ENCODE peak calls at places on chromosome 19, in four cellular contexts. P is left ventricle myocardium inferior; N is CD8-positive, alpha-beta T cell; R is A673. D is an unnamed sample.

GRCh38 chr19:17329061-17329767 is 5.4 kb downstream of the ANO8 start:
- DNase-seq in R (no peak), N (no peak), P (no peak), D (no peak)

GRCh38 chr19:30884146-30884812 is 465.0 kb downstream of the TSHZ3 start:
- DNase-seq in P (no peak), R (no peak), N (no peak), D (no peak)

GRCh38 chr19:12945479-12946091 is at the start of gene RAD23A:
- DNase-seq in N (peak; percentile 99), R (peak; percentile 99), P (peak; percentile 98), D (peak; percentile 93)

GRCh38 chr19:4389064-4389375 is 11.3 kb downstream of the SH3GL1 start:
- DNase-seq in R (no peak), P (no peak), N (no peak), D (no peak)

GRCh38 chr19:907183-907853 is 5.7 kb downstream of the R3HDM4 start:
- DNase-seq in P (no peak), R (no peak), N (no peak), D (no peak)

GRCh38 chr19:4472174-4472974 is at the start of gene HDGFL2:
- DNase-seq in N (no peak), P (no peak), R (no peak), D (no peak)

GRCh38 chr19:41880329-41880708 is 2.7 kb upstream of the ARHGEF1 start:
- DNase-seq in P (no peak), N (no peak), R (peak; percentile 88), D (no peak)

GRCh38 chr19:52007436-52007804 is 591 bp downstream of the ZNF615 start:
- DNase-seq in N (no peak), R (peak; percentile 10), P (no peak), D (no peak)

GRCh38 chr19:48836089-48837017 is at the start of gene HSD17B14:
- DNase-seq in R (peak; percentile 59), P (no peak), N (no peak), D (no peak)

GRCh38 chr19:58434217-58434616 is 5.7 kb downstream of the ZNF132 start:
- DNase-seq in N (no peak), P (no peak), R (no peak), D (no peak)

GRCh38 chr19:2185734-2186070 is 22.0 kb downstream of the DOT1L start:
- DNase-seq in P (no peak), R (no peak), N (no peak), D (no peak)

GRCh38 chr19:15702590-15702930 is 25.3 kb upstream of the OR10H2 start:
- DNase-seq in P (peak; percentile 79), R (peak; percentile 85), N (no peak), D (peak; percentile 38)

GRCh38 chr19:36963262-36963661 is 47.1 kb downstream of the ZNF568 start:
- DNase-seq in R (peak; percentile 2), N (no peak), P (no peak), D (no peak)

GRCh38 chr19:29810504-29810871 is 1.3 kb upstream of the CCNE1 start:
- DNase-seq in P (no peak), N (no peak), R (no peak), D (no peak)

GRCh38 chr19:29188289-29188688 is 24.7 kb downstream of the UQCRFS1 start:
- DNase-seq in N (no peak), P (no peak), R (no peak), D (no peak)

GRCh38 chr19:5648464-5648863 is 25.6 kb downstream of the SAFB start:
- DNase-seq in N (no peak), P (no peak), R (no peak), D (no peak)

GRCh38 chr19:58274771-58275199 is 4.0 kb upstream of the ZNF8 start:
- DNase-seq in R (no peak), P (no peak), N (no peak), D (no peak)

GRCh38 chr19:3606690-3607289 is at the start of gene TBXA2R:
- DNase-seq in R (peak; percentile 72), N (peak; percentile 78), P (peak; percentile 81), D (no peak)

GRCh38 chr19:1754651-1755466 is 1.6 kb downstream of the ONECUT3 start:
- DNase-seq in R (no peak), P (no peak), N (no peak), D (no peak)

GRCh38 chr19:4556574-4557185 is 2.8 kb downstream of the SEMA6B start:
- DNase-seq in R (peak; percentile 54), N (no peak), P (no peak), D (no peak)

GRCh38 chr19:40737102-40737644 is 13.1 kb downstream of the ACTMAP start:
- DNase-seq in N (no peak), R (no peak), P (no peak), D (no peak)

GRCh38 chr19:1302534-1303239 is 17.0 kb downstream of the EFNA2 start:
- DNase-seq in R (no peak), P (no peak), N (no peak), D (no peak)

GRCh38 chr19:4316940-4317339 is 12.5 kb downstream of the FSD1 start:
- DNase-seq in P (no peak), R (no peak), N (no peak), D (no peak)

GRCh38 chr19:5545051-5545450 is 22.7 kb downstream of the TINCR start:
- DNase-seq in P (no peak), N (no peak), R (no peak), D (no peak)

GRCh38 chr19:54432144-54432738 is 16.8 kb upstream of the LENG8 start:
- DNase-seq in N (no peak), R (no peak), P (no peak), D (no peak)

GRCh38 chr19:44764975-44765948 is 12.4 kb upstream of the CBLC start:
- DNase-seq in R (no peak), N (no peak), P (no peak), D (no peak)

GRCh38 chr19:40594657-40595077 is 6.5 kb upstream of the LTBP4 start:
- DNase-seq in R (no peak), N (no peak), P (no peak), D (no peak)

GRCh38 chr19:29845576-29846176 is 33.9 kb downstream of the CCNE1 start:
- DNase-seq in P (no peak), N (peak; percentile 60), R (peak; percentile 18), D (no peak)

DNA sequence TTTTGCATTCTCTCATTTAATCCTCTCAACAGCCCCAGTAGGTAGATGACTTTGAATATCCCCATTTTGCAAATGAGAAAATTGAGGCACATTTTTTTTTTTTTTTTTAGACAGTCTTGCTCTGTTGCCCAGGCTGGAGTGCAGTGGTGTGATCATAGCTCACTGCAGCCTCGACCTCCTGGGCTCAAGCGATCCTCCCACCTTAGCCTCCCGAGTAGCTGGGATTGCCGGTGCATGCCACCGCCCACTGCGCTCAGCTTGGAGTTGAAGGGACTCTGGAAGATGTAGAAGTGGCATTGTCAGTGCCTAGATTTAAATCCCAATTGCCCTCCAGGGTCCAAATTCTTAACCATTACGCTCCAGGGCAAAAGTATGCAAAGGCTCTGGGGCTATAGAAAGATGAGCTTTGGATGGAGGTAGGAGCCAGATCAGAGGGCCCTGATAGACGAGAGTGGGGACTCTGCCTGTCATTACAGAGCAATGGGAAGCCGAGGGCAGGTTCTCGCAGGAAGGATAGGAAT is 813 bp upstream of the MCOLN1 start:
- DNase-seq in P (no peak), N (no peak), R (no peak), D (no peak)
- H3K4me3 ChIP-seq in P (peak overlapping the region; percentile 84), N (peak overlapping the region; percentile 80), R (peak overlapping the region; percentile 66), D (peak overlapping the region; percentile 91)

DNA sequence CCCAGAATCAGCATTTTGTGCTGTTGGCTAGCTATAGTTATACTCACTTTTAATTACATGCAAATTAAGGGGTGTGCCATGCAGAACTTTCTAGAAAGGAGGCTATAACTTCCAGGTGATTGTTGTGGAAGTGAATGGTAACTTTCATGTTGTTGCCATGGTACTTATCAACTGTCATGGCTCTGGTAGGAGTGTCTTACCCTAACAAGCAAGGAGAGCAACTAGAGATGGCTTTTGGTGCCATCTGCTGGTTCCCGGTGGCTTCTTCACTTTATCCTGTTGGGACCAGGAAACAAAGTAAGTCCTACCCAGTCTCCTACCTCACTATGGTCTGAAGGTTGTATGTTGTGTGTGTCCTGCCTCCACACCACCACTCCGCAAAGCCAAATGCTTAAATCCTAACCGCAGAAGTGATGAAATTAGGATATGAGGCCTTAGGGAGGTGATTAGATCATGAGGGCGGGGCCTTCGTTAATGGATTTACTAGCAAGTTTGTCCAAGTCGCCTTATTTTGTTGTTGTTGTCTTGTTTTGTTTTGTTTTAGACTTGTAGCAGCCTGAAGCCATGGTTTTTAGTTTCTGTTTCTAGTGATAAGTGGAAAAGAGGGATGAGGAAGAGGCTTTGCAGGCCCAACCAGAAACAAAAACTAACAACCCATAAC is 22.6 kb downstream of the FBXL12 start:
- DNase-seq in N (peak; percentile 87), R (peak; percentile 93), P (peak; percentile 77), D (peak; percentile 16)
- TF ChIP-seq CTCF in N (peak; percentile 67), R (peak; percentile 90), P (peak; percentile 87), D (peak; percentile 85)

GRCh38 chr19:18661346-18661745 is 22.1 kb upstream of the CRTC1 start:
- DNase-seq in N (no peak), P (no peak), R (no peak), D (no peak)

GRCh38 chr19:18658366-18658855 is 21.6 kb downstream of the KLHL26 start:
- DNase-seq in R (no peak), N (no peak), P (no peak), D (no peak)

GRCh38 chr19:18660939-18661338 is 22.5 kb upstream of the CRTC1 start:
- DNase-seq in N (no peak), P (no peak), R (no peak), D (no peak)

GRCh38 chr19:18659281-18660050 is 22.6 kb downstream of the KLHL26 start:
- DNase-seq in P (peak; percentile 61), N (no peak), R (peak; percentile 29), D (no peak)

DNA sequence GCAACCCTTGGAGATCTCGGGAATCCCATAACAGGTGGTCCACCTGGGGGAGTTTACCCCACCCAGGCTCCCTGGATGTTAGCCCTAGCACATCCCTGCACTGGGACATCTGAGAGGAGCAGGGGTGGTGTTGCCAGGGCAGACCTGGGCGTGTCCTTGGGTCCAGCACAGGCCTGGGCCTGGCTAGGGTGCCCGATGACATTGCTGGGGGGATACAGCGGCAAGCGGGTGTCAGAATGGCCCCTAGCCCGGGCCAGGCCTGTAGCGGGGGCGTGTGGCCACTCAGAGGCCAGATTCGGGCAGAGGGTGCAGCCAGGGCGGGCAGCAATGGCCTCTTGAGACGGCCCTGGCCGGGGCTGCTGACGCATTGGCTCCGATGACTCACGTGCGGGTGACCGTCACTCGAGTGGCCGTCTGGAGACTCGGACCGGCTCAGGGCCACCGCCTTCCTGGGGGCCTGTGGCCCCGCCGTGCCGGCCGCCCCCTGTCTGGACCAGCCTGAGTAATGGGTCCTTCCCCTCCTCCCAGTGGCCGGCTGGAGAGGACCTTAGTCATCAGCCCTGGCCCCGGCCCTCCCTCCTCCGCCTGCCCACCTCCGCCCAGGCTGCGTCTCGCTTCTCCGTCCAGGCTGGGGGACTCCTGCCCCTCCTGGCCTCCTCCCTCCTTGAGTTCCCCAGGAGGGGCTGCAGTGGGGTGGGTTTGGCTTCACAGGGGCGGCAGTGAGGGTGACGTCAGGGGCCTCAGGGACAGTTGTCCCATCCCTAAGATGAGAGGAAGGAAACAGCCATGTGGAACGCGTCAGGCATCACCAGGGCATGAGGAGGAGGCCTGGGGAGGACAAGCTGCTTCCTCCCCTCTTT is 23.2 kb upstream of the CRTC1 start:
- DNase-seq in P (peak; percentile 67), N (no peak), R (no peak), D (no peak)
- H3K4me1 ChIP-seq in P (peaks cover 55% of the 10 kb centered on the region), N (peaks cover 13% of the 10 kb centered on the region), R (peaks cover 10% of the 10 kb centered on the region), D (peaks cover 6% of the 10 kb centered on the region)

DNA sequence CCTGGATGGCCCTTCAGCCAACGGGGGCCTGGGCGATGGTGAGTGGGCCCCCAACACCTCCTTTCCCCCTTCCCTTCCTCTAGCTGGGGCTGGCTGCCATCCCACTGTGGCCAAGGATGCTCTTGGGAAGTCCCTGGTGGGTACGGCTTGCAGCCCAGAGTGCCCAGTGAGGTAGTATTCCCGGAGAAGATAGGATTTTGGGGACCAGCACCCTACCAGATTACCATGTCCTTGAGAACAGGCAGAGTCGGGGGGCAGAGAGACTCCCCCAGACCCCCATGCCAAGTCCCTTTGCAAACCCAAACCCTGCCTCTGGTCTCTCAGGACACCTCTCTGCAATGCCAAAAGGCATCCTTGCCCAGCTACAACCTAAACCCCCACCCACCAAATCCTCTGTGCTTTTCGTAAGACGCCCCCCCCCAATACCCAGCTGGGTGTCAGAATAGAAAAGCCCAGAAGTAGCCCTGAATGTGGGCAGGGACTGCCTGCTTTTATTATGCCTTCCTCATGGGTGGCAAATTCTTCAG is 1.7 kb downstream of the HIF3A start:
- DNase-seq in R (no peak), P (no peak), N (no peak), D (no peak)
- H3K4me3 ChIP-seq in R (peak overlapping the region; percentile 4), P (peak overlapping the region; percentile 83), N (no peak overlapping the region), D (peak overlapping the region; percentile 57)

D was measured in esophagus squamous epithelium.